ENCODE peak calls at places on chromosomes 4 and X, in ten cellular contexts. J is activated CD8-positive, alpha-beta memory T cell treated with anti-CD3 and anti-CD28 coated beads for 48 hours; R is lower lobe of right lung; U is IMR-90; E is Right ventricle myocardium superior; C is NCI-H2029; A is HT1080; N is AG09309; K is activated T-cell treated with anti-CD3 and anti-CD28 coated beads for 1 hour; Z is NCI-H774. F is an unnamed sample.
A peak's percentile ranks its signal among the peaks of the same experiment; 100 is the strongest.

GRCh38 chr4:28238756-28239155 is 1378.1 kb downstream of the STIM2 start:
- DNase-seq in Z (no peak), A (no peak), E (no peak), C (no peak), N (no peak), J (no peak), U (no peak), R (no peak), K (no peak), F (no peak)

GRCh38 chr4:167964766-167965373 is 127.5 kb upstream of the ANXA10 start:
- DNase-seq in C (no peak), J (no peak), R (no peak), A (no peak), E (no peak), K (no peak), Z (no peak), N (no peak), U (no peak), F (no peak)

GRCh38 chrX:3468031-3468430 is 121.6 kb upstream of the MXRA5 start:
- DNase-seq in K (no peak), Z (no peak), J (no peak), C (no peak), E (no peak), U (no peak), R (no peak), N (no peak), A (no peak), F (no peak)

GRCh38 chr4:78675325-78675724 is 100.8 kb upstream of the BMP2K start:
- DNase-seq in Z (no peak), N (no peak), C (no peak), U (no peak), A (no peak), K (no peak), J (no peak), R (no peak), E (no peak), F (no peak)

GRCh38 chr4:22962186-22962786 is 269.5 kb downstream of the GBA3 start:
- DNase-seq in C (no peak), N (no peak), E (no peak), A (peak; percentile 32), R (no peak), U (peak; percentile 4), J (no peak), K (no peak), Z (no peak), F (no peak)

GRCh38 chr4:1869530-1870327 is 1.5 kb upstream of the NSD2 start:
- DNase-seq in U (no peak), N (no peak), E (no peak), Z (no peak), J (no peak), K (no peak), R (no peak), A (no peak), C (peak; percentile 69), F (no peak)

GRCh38 chrX:360496-361150 is 26.1 kb downstream of the PPP2R3B start:
- DNase-seq in C (no peak), J (no peak), R (no peak), K (no peak), N (no peak), U (no peak), E (peak; percentile 19), Z (no peak), A (no peak), F (no peak)

GRCh38 chr4:1718095-1718850 is 2.9 kb downstream of the TMEM129 start:
- DNase-seq in A (no peak), U (no peak), R (no peak), Z (no peak), J (no peak), E (peak; percentile 42), C (no peak), K (no peak), N (no peak), F (no peak)

GRCh38 chr4:166315721-166316467 is 442.9 kb downstream of the TLL1 start:
- DNase-seq in E (no peak), R (no peak), K (no peak), N (no peak), J (no peak), Z (no peak), C (no peak), U (no peak), A (no peak), F (no peak)

F was measured in left ventricle myocardium inferior.